ENCODE peak calls at places on chromosomes 4 and X, in nine cellular contexts. One of them, this sample, is unnamed.

GRCh38 chrX:139209342-139209741 is 321.2 kb upstream of the F9 start:
- DNase-seq in HFF-Myc: no peak
- DNase-seq in GM20000: no peak
- DNase-seq in NCI-H510A: no peak
- DNase-seq in nephron progenitor cell: no peak
- DNase-seq in head of caudate nucleus: no peak
- DNase-seq in coronary artery: no peak
- DNase-seq in activated T-helper 1 cell treated with anti-CD3 and anti-CD28 coated beads, Interleukin-2, amount 50 U/mL, for 16 hours: no peak
- DNase-seq in omental fat pad: no peak
- DNase-seq in this sample: no peak

GRCh38 chr4:17726911-17727310 is 54.5 kb downstream of the FAM184B start:
- DNase-seq in HFF-Myc: no peak
- DNase-seq in GM20000: no peak
- DNase-seq in NCI-H510A: no peak
- DNase-seq in nephron progenitor cell: no peak
- DNase-seq in head of caudate nucleus: no peak
- DNase-seq in coronary artery: no peak
- DNase-seq in activated T-helper 1 cell treated with anti-CD3 and anti-CD28 coated beads, Interleukin-2, amount 50 U/mL, for 16 hours: no peak
- DNase-seq in omental fat pad: no peak
- DNase-seq in this sample: no peak

GRCh38 chr4:38469410-38469809 is 194.6 kb upstream of the KLF3 start:
- DNase-seq in HFF-Myc: no peak
- DNase-seq in GM20000: no peak
- DNase-seq in NCI-H510A: no peak
- DNase-seq in nephron progenitor cell: no peak
- DNase-seq in head of caudate nucleus: no peak
- DNase-seq in coronary artery: no peak
- DNase-seq in activated T-helper 1 cell treated with anti-CD3 and anti-CD28 coated beads, Interleukin-2, amount 50 U/mL, for 16 hours: no peak
- DNase-seq in omental fat pad: no peak
- DNase-seq in this sample: no peak

GRCh38 chr4:146975535-146975934 is 29.9 kb upstream of the TTC29 start:
- DNase-seq in HFF-Myc: no peak
- DNase-seq in GM20000: no peak
- DNase-seq in NCI-H510A: peak
- DNase-seq in nephron progenitor cell: no peak
- DNase-seq in head of caudate nucleus: no peak
- DNase-seq in coronary artery: no peak
- DNase-seq in activated T-helper 1 cell treated with anti-CD3 and anti-CD28 coated beads, Interleukin-2, amount 50 U/mL, for 16 hours: no peak
- DNase-seq in omental fat pad: no peak
- DNase-seq in this sample: no peak

GRCh38 chr4:109576462-109576861 is 16.4 kb downstream of the MCUB start:
- DNase-seq in HFF-Myc: no peak
- DNase-seq in GM20000: no peak
- DNase-seq in NCI-H510A: no peak
- DNase-seq in nephron progenitor cell: no peak
- DNase-seq in head of caudate nucleus: no peak
- DNase-seq in coronary artery: no peak
- DNase-seq in activated T-helper 1 cell treated with anti-CD3 and anti-CD28 coated beads, Interleukin-2, amount 50 U/mL, for 16 hours: no peak
- DNase-seq in omental fat pad: no peak
- DNase-seq in this sample: no peak

GRCh38 chr4:109121561-109121960 is 180.9 kb downstream of the COL25A1 start:
- DNase-seq in HFF-Myc: no peak
- DNase-seq in GM20000: no peak
- DNase-seq in NCI-H510A: no peak
- DNase-seq in nephron progenitor cell: no peak
- DNase-seq in head of caudate nucleus: no peak
- DNase-seq in coronary artery: no peak
- DNase-seq in activated T-helper 1 cell treated with anti-CD3 and anti-CD28 coated beads, Interleukin-2, amount 50 U/mL, for 16 hours: no peak
- DNase-seq in omental fat pad: no peak
- DNase-seq in this sample: no peak

GRCh38 chr4:101334963-101335572 is 12.3 kb downstream of the PPP3CA start:
- DNase-seq in HFF-Myc: no peak
- DNase-seq in GM20000: no peak
- DNase-seq in NCI-H510A: no peak
- DNase-seq in nephron progenitor cell: no peak
- DNase-seq in head of caudate nucleus: no peak
- DNase-seq in coronary artery: no peak
- DNase-seq in activated T-helper 1 cell treated with anti-CD3 and anti-CD28 coated beads, Interleukin-2, amount 50 U/mL, for 16 hours: no peak
- DNase-seq in omental fat pad: no peak
- DNase-seq in this sample: no peak

GRCh38 chrX:87728459-87728858 is 210.9 kb downstream of the KLHL4 start:
- DNase-seq in HFF-Myc: no peak
- DNase-seq in GM20000: no peak
- DNase-seq in NCI-H510A: no peak
- DNase-seq in nephron progenitor cell: no peak
- DNase-seq in head of caudate nucleus: no peak
- DNase-seq in coronary artery: no peak
- DNase-seq in activated T-helper 1 cell treated with anti-CD3 and anti-CD28 coated beads, Interleukin-2, amount 50 U/mL, for 16 hours: no peak
- DNase-seq in omental fat pad: no peak
- DNase-seq in this sample: no peak

GRCh38 chrX:24846551-24847170 is 152.9 kb downstream of the POLA1 start:
- DNase-seq in HFF-Myc: no peak
- DNase-seq in GM20000: no peak
- DNase-seq in NCI-H510A: no peak
- DNase-seq in nephron progenitor cell: no peak
- DNase-seq in head of caudate nucleus: no peak
- DNase-seq in coronary artery: no peak
- DNase-seq in activated T-helper 1 cell treated with anti-CD3 and anti-CD28 coated beads, Interleukin-2, amount 50 U/mL, for 16 hours: no peak
- DNase-seq in omental fat pad: no peak
- DNase-seq in this sample: no peak

GRCh38 chr4:27318740-27319139 is 458.1 kb downstream of the STIM2 start:
- DNase-seq in HFF-Myc: peak
- DNase-seq in GM20000: peak
- DNase-seq in NCI-H510A: no peak
- DNase-seq in nephron progenitor cell: peak
- DNase-seq in head of caudate nucleus: no peak
- DNase-seq in coronary artery: no peak
- DNase-seq in activated T-helper 1 cell treated with anti-CD3 and anti-CD28 coated beads, Interleukin-2, amount 50 U/mL, for 16 hours: no peak
- DNase-seq in omental fat pad: no peak
- DNase-seq in this sample: no peak

GRCh38 chr4:6492027-6492590 is 19.7 kb upstream of the PPP2R2C start:
- DNase-seq in HFF-Myc: no peak
- DNase-seq in GM20000: no peak
- DNase-seq in NCI-H510A: no peak
- DNase-seq in nephron progenitor cell: no peak
- DNase-seq in head of caudate nucleus: no peak
- DNase-seq in coronary artery: peak
- DNase-seq in activated T-helper 1 cell treated with anti-CD3 and anti-CD28 coated beads, Interleukin-2, amount 50 U/mL, for 16 hours: no peak
- DNase-seq in omental fat pad: no peak
- DNase-seq in this sample: no peak

GRCh38 chr4:38831653-38832052 is 25.0 kb downstream of the TLR6 start:
- DNase-seq in HFF-Myc: no peak
- DNase-seq in GM20000: no peak
- DNase-seq in NCI-H510A: no peak
- DNase-seq in nephron progenitor cell: no peak
- DNase-seq in head of caudate nucleus: no peak
- DNase-seq in coronary artery: no peak
- DNase-seq in activated T-helper 1 cell treated with anti-CD3 and anti-CD28 coated beads, Interleukin-2, amount 50 U/mL, for 16 hours: no peak
- DNase-seq in omental fat pad: no peak
- DNase-seq in this sample: no peak

GRCh38 chrX:134423606-134424005 is 36.4 kb upstream of the HPRT1 start:
- DNase-seq in HFF-Myc: no peak
- DNase-seq in GM20000: no peak
- DNase-seq in NCI-H510A: no peak
- DNase-seq in nephron progenitor cell: no peak
- DNase-seq in head of caudate nucleus: no peak
- DNase-seq in coronary artery: no peak
- DNase-seq in activated T-helper 1 cell treated with anti-CD3 and anti-CD28 coated beads, Interleukin-2, amount 50 U/mL, for 16 hours: no peak
- DNase-seq in omental fat pad: no peak
- DNase-seq in this sample: no peak

GRCh38 chr4:16126714-16127113 is 42.9 kb upstream of the PROM1 start:
- DNase-seq in HFF-Myc: no peak
- DNase-seq in GM20000: no peak
- DNase-seq in NCI-H510A: no peak
- DNase-seq in nephron progenitor cell: no peak
- DNase-seq in head of caudate nucleus: no peak
- DNase-seq in coronary artery: no peak
- DNase-seq in activated T-helper 1 cell treated with anti-CD3 and anti-CD28 coated beads, Interleukin-2, amount 50 U/mL, for 16 hours: no peak
- DNase-seq in omental fat pad: no peak
- DNase-seq in this sample: no peak

GRCh38 chr4:173317003-173317402 is 17.2 kb downstream of the HMGB2 start:
- DNase-seq in HFF-Myc: no peak
- DNase-seq in GM20000: no peak
- DNase-seq in NCI-H510A: peak
- DNase-seq in nephron progenitor cell: no peak
- DNase-seq in head of caudate nucleus: no peak
- DNase-seq in coronary artery: no peak
- DNase-seq in activated T-helper 1 cell treated with anti-CD3 and anti-CD28 coated beads, Interleukin-2, amount 50 U/mL, for 16 hours: no peak
- DNase-seq in omental fat pad: no peak
- DNase-seq in this sample: no peak

GRCh38 chr4:79064806-79065205 is 125.6 kb upstream of the PAQR3 start:
- DNase-seq in HFF-Myc: no peak
- DNase-seq in GM20000: no peak
- DNase-seq in NCI-H510A: no peak
- DNase-seq in nephron progenitor cell: no peak
- DNase-seq in head of caudate nucleus: no peak
- DNase-seq in coronary artery: no peak
- DNase-seq in activated T-helper 1 cell treated with anti-CD3 and anti-CD28 coated beads, Interleukin-2, amount 50 U/mL, for 16 hours: no peak
- DNase-seq in omental fat pad: no peak
- DNase-seq in this sample: no peak

GRCh38 chrX:76453737-76454406 is 26.4 kb downstream of the MAGEE1 start:
- DNase-seq in HFF-Myc: no peak
- DNase-seq in GM20000: no peak
- DNase-seq in NCI-H510A: no peak
- DNase-seq in nephron progenitor cell: no peak
- DNase-seq in head of caudate nucleus: no peak
- DNase-seq in coronary artery: no peak
- DNase-seq in activated T-helper 1 cell treated with anti-CD3 and anti-CD28 coated beads, Interleukin-2, amount 50 U/mL, for 16 hours: no peak
- DNase-seq in omental fat pad: no peak
- DNase-seq in this sample: no peak

GRCh38 chr4:37685211-37685725 is 908 bp downstream of the RELL1 start:
- DNase-seq in HFF-Myc: peak
- DNase-seq in GM20000: no peak
- DNase-seq in NCI-H510A: no peak
- DNase-seq in nephron progenitor cell: no peak
- DNase-seq in head of caudate nucleus: no peak
- DNase-seq in coronary artery: no peak
- DNase-seq in activated T-helper 1 cell treated with anti-CD3 and anti-CD28 coated beads, Interleukin-2, amount 50 U/mL, for 16 hours: peak
- DNase-seq in omental fat pad: no peak
- DNase-seq in this sample: no peak

GRCh38 chrX:68463880-68464279 is 30.6 kb upstream of the OPHN1 start:
- DNase-seq in HFF-Myc: no peak
- DNase-seq in GM20000: no peak
- DNase-seq in NCI-H510A: no peak
- DNase-seq in nephron progenitor cell: no peak
- DNase-seq in head of caudate nucleus: no peak
- DNase-seq in coronary artery: no peak
- DNase-seq in activated T-helper 1 cell treated with anti-CD3 and anti-CD28 coated beads, Interleukin-2, amount 50 U/mL, for 16 hours: no peak
- DNase-seq in omental fat pad: no peak
- DNase-seq in this sample: no peak

GRCh38 chrX:8971116-8971515 is 62.8 kb downstream of the FAM9B start:
- DNase-seq in HFF-Myc: peak
- DNase-seq in GM20000: no peak
- DNase-seq in NCI-H510A: no peak
- DNase-seq in nephron progenitor cell: no peak
- DNase-seq in head of caudate nucleus: no peak
- DNase-seq in coronary artery: no peak
- DNase-seq in activated T-helper 1 cell treated with anti-CD3 and anti-CD28 coated beads, Interleukin-2, amount 50 U/mL, for 16 hours: no peak
- DNase-seq in omental fat pad: no peak
- DNase-seq in this sample: no peak

GRCh38 chrX:102832661-102833060 is 104.4 kb upstream of the RAB40AL start:
- DNase-seq in HFF-Myc: no peak
- DNase-seq in GM20000: no peak
- DNase-seq in NCI-H510A: peak
- DNase-seq in nephron progenitor cell: no peak
- DNase-seq in head of caudate nucleus: peak
- DNase-seq in coronary artery: no peak
- DNase-seq in activated T-helper 1 cell treated with anti-CD3 and anti-CD28 coated beads, Interleukin-2, amount 50 U/mL, for 16 hours: no peak
- DNase-seq in omental fat pad: no peak
- DNase-seq in this sample: no peak

GRCh38 chrX:41921492-41922124 is 1.7 kb downstream of the CASK start:
- DNase-seq in HFF-Myc: no peak
- DNase-seq in GM20000: peak
- DNase-seq in NCI-H510A: no peak
- DNase-seq in nephron progenitor cell: no peak
- DNase-seq in head of caudate nucleus: no peak
- DNase-seq in coronary artery: no peak
- DNase-seq in activated T-helper 1 cell treated with anti-CD3 and anti-CD28 coated beads, Interleukin-2, amount 50 U/mL, for 16 hours: no peak
- DNase-seq in omental fat pad: no peak
- DNase-seq in this sample: no peak

GRCh38 chrX:111560801-111561200 is 49.4 kb downstream of the SERTM2 start:
- DNase-seq in HFF-Myc: no peak
- DNase-seq in GM20000: no peak
- DNase-seq in NCI-H510A: no peak
- DNase-seq in nephron progenitor cell: no peak
- DNase-seq in head of caudate nucleus: no peak
- DNase-seq in coronary artery: no peak
- DNase-seq in activated T-helper 1 cell treated with anti-CD3 and anti-CD28 coated beads, Interleukin-2, amount 50 U/mL, for 16 hours: no peak
- DNase-seq in omental fat pad: no peak
- DNase-seq in this sample: no peak

GRCh38 chrX:7948483-7948882 is 21.3 kb upstream of the PNPLA4 start:
- DNase-seq in HFF-Myc: no peak
- DNase-seq in GM20000: no peak
- DNase-seq in NCI-H510A: no peak
- DNase-seq in nephron progenitor cell: no peak
- DNase-seq in head of caudate nucleus: no peak
- DNase-seq in coronary artery: no peak
- DNase-seq in activated T-helper 1 cell treated with anti-CD3 and anti-CD28 coated beads, Interleukin-2, amount 50 U/mL, for 16 hours: no peak
- DNase-seq in omental fat pad: no peak
- DNase-seq in this sample: no peak

GRCh38 chr4:56505269-56506109 is at the start of gene ARL9:
- DNase-seq in HFF-Myc: peak
- DNase-seq in GM20000: peak
- DNase-seq in NCI-H510A: peak
- DNase-seq in nephron progenitor cell: peak
- DNase-seq in head of caudate nucleus: peak
- DNase-seq in coronary artery: peak
- DNase-seq in activated T-helper 1 cell treated with anti-CD3 and anti-CD28 coated beads, Interleukin-2, amount 50 U/mL, for 16 hours: peak
- DNase-seq in omental fat pad: no peak
- DNase-seq in this sample: peak

GRCh38 chrX:26762253-26762652 is 546.3 kb downstream of the MAGEB5 start:
- DNase-seq in HFF-Myc: no peak
- DNase-seq in GM20000: no peak
- DNase-seq in NCI-H510A: no peak
- DNase-seq in nephron progenitor cell: no peak
- DNase-seq in head of caudate nucleus: no peak
- DNase-seq in coronary artery: no peak
- DNase-seq in activated T-helper 1 cell treated with anti-CD3 and anti-CD28 coated beads, Interleukin-2, amount 50 U/mL, for 16 hours: no peak
- DNase-seq in omental fat pad: no peak
- DNase-seq in this sample: no peak

GRCh38 chr4:67366341-67366861 is 178.9 kb downstream of the CENPC start:
- DNase-seq in HFF-Myc: no peak
- DNase-seq in GM20000: no peak
- DNase-seq in NCI-H510A: no peak
- DNase-seq in nephron progenitor cell: no peak
- DNase-seq in head of caudate nucleus: no peak
- DNase-seq in coronary artery: no peak
- DNase-seq in activated T-helper 1 cell treated with anti-CD3 and anti-CD28 coated beads, Interleukin-2, amount 50 U/mL, for 16 hours: no peak
- DNase-seq in omental fat pad: no peak
- DNase-seq in this sample: no peak